ENCODE peak calls at places on chromosomes 7 and 10, in six cellular contexts. One of them, this sample, is unnamed.

GRCh38 chr7:142854505-142855400 is at the start of gene EPHB6:
- DNase-seq in SHP77: peak
- DNase-seq in H4: peak
- DNase-seq in ELR: peak
- DNase-seq in NCI-H1417 treated with DMSO at 0.1 percent for 48 hours: no peak
- DNase-seq in RPMI7951: peak
- DNase-seq in this sample: peak

GRCh38 chr10:119735451-119735850 is 9.6 kb downstream of the INPP5F start:
- DNase-seq in SHP77: no peak
- DNase-seq in H4: no peak
- DNase-seq in ELR: no peak
- DNase-seq in NCI-H1417 treated with DMSO at 0.1 percent for 48 hours: no peak
- DNase-seq in RPMI7951: no peak
- DNase-seq in this sample: no peak

GRCh38 chr7:28602282-28602681 is 190.0 kb downstream of the CREB5 start:
- DNase-seq in SHP77: no peak
- DNase-seq in H4: no peak
- DNase-seq in ELR: no peak
- DNase-seq in NCI-H1417 treated with DMSO at 0.1 percent for 48 hours: no peak
- DNase-seq in RPMI7951: no peak
- DNase-seq in this sample: no peak

GRCh38 chr10:5488272-5489161 is 10.9 kb downstream of the CALML5 start:
- DNase-seq in SHP77: no peak
- DNase-seq in H4: no peak
- DNase-seq in ELR: no peak
- DNase-seq in NCI-H1417 treated with DMSO at 0.1 percent for 48 hours: no peak
- DNase-seq in RPMI7951: no peak
- DNase-seq in this sample: peak

GRCh38 chr10:102306710-102307109 is 61.4 kb downstream of the GBF1 start:
- DNase-seq in SHP77: no peak
- DNase-seq in H4: no peak
- DNase-seq in ELR: no peak
- DNase-seq in NCI-H1417 treated with DMSO at 0.1 percent for 48 hours: no peak
- DNase-seq in RPMI7951: no peak
- DNase-seq in this sample: no peak

GRCh38 chr10:120978589-120979252 is 127.6 kb downstream of the WDR11 start:
- DNase-seq in SHP77: no peak
- DNase-seq in H4: peak
- DNase-seq in ELR: no peak
- DNase-seq in NCI-H1417 treated with DMSO at 0.1 percent for 48 hours: no peak
- DNase-seq in RPMI7951: peak
- DNase-seq in this sample: no peak

GRCh38 chr10:6843477-6843876 is 263.4 kb upstream of the PRKCQ start:
- DNase-seq in SHP77: no peak
- DNase-seq in H4: no peak
- DNase-seq in ELR: peak
- DNase-seq in NCI-H1417 treated with DMSO at 0.1 percent for 48 hours: no peak
- DNase-seq in RPMI7951: no peak
- DNase-seq in this sample: no peak

GRCh38 chr7:99090811-99091582 is 52.9 kb downstream of the SMURF1 start:
- DNase-seq in SHP77: no peak
- DNase-seq in H4: no peak
- DNase-seq in ELR: no peak
- DNase-seq in NCI-H1417 treated with DMSO at 0.1 percent for 48 hours: no peak
- DNase-seq in RPMI7951: no peak
- DNase-seq in this sample: peak

GRCh38 chr7:107318523-107319160 is 149.8 kb downstream of the HBP1 start:
- DNase-seq in SHP77: no peak
- DNase-seq in H4: peak
- DNase-seq in ELR: peak
- DNase-seq in NCI-H1417 treated with DMSO at 0.1 percent for 48 hours: no peak
- DNase-seq in RPMI7951: no peak
- DNase-seq in this sample: no peak

GRCh38 chr10:96505150-96506136 is 8.3 kb downstream of the TLL2 start:
- DNase-seq in SHP77: no peak
- DNase-seq in H4: no peak
- DNase-seq in ELR: no peak
- DNase-seq in NCI-H1417 treated with DMSO at 0.1 percent for 48 hours: no peak
- DNase-seq in RPMI7951: no peak
- DNase-seq in this sample: no peak

GRCh38 chr7:74625446-74625845 is 32.1 kb upstream of the GTF2I start:
- DNase-seq in SHP77: no peak
- DNase-seq in H4: no peak
- DNase-seq in ELR: peak
- DNase-seq in NCI-H1417 treated with DMSO at 0.1 percent for 48 hours: no peak
- DNase-seq in RPMI7951: peak
- DNase-seq in this sample: no peak

GRCh38 chr10:42594246-42594650 is 44.1 kb downstream of the ZNF33B start:
- DNase-seq in SHP77: no peak
- DNase-seq in H4: no peak
- DNase-seq in ELR: peak
- DNase-seq in NCI-H1417 treated with DMSO at 0.1 percent for 48 hours: no peak
- DNase-seq in RPMI7951: no peak
- DNase-seq in this sample: no peak

GRCh38 chr7:112723416-112723815 is 66.8 kb downstream of the TMEM168 start:
- DNase-seq in SHP77: no peak
- DNase-seq in H4: no peak
- DNase-seq in ELR: peak
- DNase-seq in NCI-H1417 treated with DMSO at 0.1 percent for 48 hours: no peak
- DNase-seq in RPMI7951: no peak
- DNase-seq in this sample: no peak

GRCh38 chr10:5692476-5693358 is 8.1 kb downstream of the TASOR2 start:
- DNase-seq in SHP77: no peak
- DNase-seq in H4: no peak
- DNase-seq in ELR: no peak
- DNase-seq in NCI-H1417 treated with DMSO at 0.1 percent for 48 hours: no peak
- DNase-seq in RPMI7951: peak
- DNase-seq in this sample: no peak

GRCh38 chr10:46282460-46283216 is 4.2 kb upstream of the ANTXRL start:
- DNase-seq in SHP77: no peak
- DNase-seq in H4: peak
- DNase-seq in ELR: peak
- DNase-seq in NCI-H1417 treated with DMSO at 0.1 percent for 48 hours: no peak
- DNase-seq in RPMI7951: peak
- DNase-seq in this sample: no peak

GRCh38 chr10:111335826-111336225 is 259.0 kb downstream of the ADRA2A start:
- DNase-seq in SHP77: no peak
- DNase-seq in H4: no peak
- DNase-seq in ELR: no peak
- DNase-seq in NCI-H1417 treated with DMSO at 0.1 percent for 48 hours: no peak
- DNase-seq in RPMI7951: no peak
- DNase-seq in this sample: no peak